ENCODE peak calls at places on chromosome 20, in four cellular contexts. J, N, Z and X are unnamed samples.

GRCh38 chr20:41064377-41064776 is 35.8 kb downstream of the TOP1 start:
- DNase-seq in N (no peak), Z (peak; percentile 67), J (no peak), X (no peak)

GRCh38 chr20:45140836-45141235 is 16.6 kb upstream of the WFDC12 start:
- DNase-seq in Z (no peak), N (no peak), J (no peak), X (no peak)

GRCh38 chr20:60371456-60371855 is 413.2 kb downstream of the CDH26 start:
- DNase-seq in Z (no peak), J (no peak), N (no peak), X (no peak)

GRCh38 chr20:51569815-51570741 is 27.6 kb upstream of the NFATC2 start:
- DNase-seq in J (no peak), N (peak; percentile 29), Z (no peak), X (no peak)

GRCh38 chr20:62524486-62524885 is 48.7 kb upstream of the GATA5 start:
- DNase-seq in J (no peak), N (no peak), Z (no peak), X (no peak)

GRCh38 chr20:42366626-42367025 is 748.4 kb upstream of the CHD6 start:
- DNase-seq in Z (peak; percentile 4), N (no peak), J (no peak), X (no peak)

GRCh38 chr20:47360489-47361267 is 4.2 kb upstream of the ZMYND8 start:
- DNase-seq in Z (peak; percentile 64), J (peak; percentile 88), N (peak; percentile 98), X (peak; percentile 74)

GRCh38 chr20:63895886-63896135 is 885 bp downstream of the DNAJC5 start:
- DNase-seq in N (peak; percentile 11), Z (no peak), J (peak; percentile 50), X (no peak)

GRCh38 chr20:20562507-20562906 is 149.9 kb downstream of the RALGAPA2 start:
- DNase-seq in N (no peak), J (no peak), Z (peak; percentile 6), X (no peak)

GRCh38 chr20:46207031-46207549 is 89.0 kb downstream of the CD40 start:
- DNase-seq in J (no peak), Z (no peak), N (no peak), X (no peak)

GRCh38 chr20:13856356-13856755 is 71.5 kb downstream of the NDUFAF5 start:
- DNase-seq in Z (no peak), N (no peak), J (peak; percentile 74), X (no peak)

GRCh38 chr20:38387953-38388352 is 41.7 kb downstream of the LBP start:
- DNase-seq in N (no peak), J (no peak), Z (no peak), X (no peak)

GRCh38 chr20:24503352-24503931 is 34.0 kb downstream of the SYNDIG1 start:
- DNase-seq in J (no peak), N (peak; percentile 63), Z (no peak), X (no peak)

GRCh38 chr20:20224806-20225205 is 143.1 kb upstream of the INSM1 start:
- DNase-seq in J (no peak), N (no peak), Z (no peak), X (no peak)

GRCh38 chr20:5845686-5846651 is 95.8 kb downstream of the SHLD1 start:
- DNase-seq in J (no peak), Z (peak; percentile 72), N (peak; percentile 34), X (no peak)

DNA sequence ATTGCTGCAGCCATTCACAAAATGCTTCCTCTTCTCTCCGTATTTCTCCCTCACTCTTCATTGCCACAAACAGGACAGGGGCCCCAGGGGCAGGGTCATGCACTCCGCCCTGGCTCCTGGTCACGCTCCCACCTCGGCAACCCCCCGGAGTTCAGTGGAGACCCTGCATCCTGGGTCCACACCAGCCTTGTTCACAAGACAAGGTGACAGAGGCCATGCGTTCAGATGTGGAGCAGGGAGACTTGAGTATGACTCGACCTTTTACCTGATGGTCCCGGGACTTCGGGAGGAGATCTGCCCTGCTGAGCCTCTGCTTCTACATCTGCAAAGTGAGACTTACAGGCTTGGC is 49.4 kb downstream of the ANKRD60 start:
- DNase-seq in Z (no peak), J (no peak), N (no peak), X (no peak)
- H3K4me3 ChIP-seq in Z (no peak overlapping the region), J (no peak overlapping the region), N (no peak overlapping the region), X (no peak overlapping the region)

GRCh38 chr20:34211591-34211990 is 29.6 kb upstream of the ASIP start:
- DNase-seq in Z (no peak), N (no peak), J (no peak), X (no peak)

GRCh38 chr20:34220581-34220980 is 20.6 kb upstream of the ASIP start:
- DNase-seq in J (peak; percentile 41), N (peak; percentile 79), Z (no peak), X (peak; percentile 27)

GRCh38 chr20:34215711-34216381 is 25.4 kb upstream of the ASIP start:
- DNase-seq in Z (peak; percentile 41), J (peak; percentile 61), N (peak; percentile 76), X (no peak)

GRCh38 chr20:34213213-34213612 is 28.0 kb upstream of the ASIP start:
- DNase-seq in Z (peak; percentile 16), N (no peak), J (no peak), X (no peak)

GRCh38 chr20:34216382-34216742 is 24.9 kb upstream of the ASIP start:
- DNase-seq in N (no peak), Z (no peak), J (no peak), X (no peak)
- H3K4me3 ChIP-seq in N (peak overlapping the region; percentile 36), Z (no peak overlapping the region), J (peak overlapping the region; percentile 34), X (peak overlapping the region; percentile 46)

DNA sequence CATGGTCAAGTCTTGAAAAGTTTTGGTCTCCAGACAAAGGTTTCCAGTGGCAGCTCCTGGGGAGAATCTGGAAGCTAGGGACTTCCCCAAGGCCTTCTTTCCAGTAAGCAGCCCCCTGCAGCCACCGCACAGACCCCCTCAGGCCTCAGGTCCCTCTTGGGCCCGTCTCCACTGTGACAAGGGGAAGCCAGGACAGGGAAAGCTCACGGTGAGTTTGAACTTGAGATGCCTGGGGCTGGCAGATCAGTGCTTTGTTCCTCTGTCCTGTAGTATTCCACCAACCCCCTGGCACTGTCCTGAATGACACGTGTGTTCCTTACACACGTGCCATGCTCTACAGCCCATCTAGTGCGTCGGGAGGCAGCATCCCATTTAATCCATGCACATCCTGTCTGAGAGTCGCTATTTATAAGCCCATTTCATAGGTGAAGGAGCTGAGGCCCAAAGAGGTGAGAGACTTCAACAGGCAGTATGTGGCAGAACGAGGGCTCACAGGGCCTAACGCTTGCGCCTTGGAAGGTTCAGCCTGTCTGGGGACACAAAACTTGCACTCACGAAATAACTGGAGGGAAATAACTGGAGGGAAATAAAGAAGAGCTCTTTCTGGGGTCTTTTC is 122.9 kb downstream of the BANF2 start:
- DNase-seq in J (no peak), Z (no peak), N (no peak), X (no peak)
- H3K4me3 ChIP-seq in J (no peak overlapping the region), Z (no peak overlapping the region), N (no peak overlapping the region), X (no peak overlapping the region)

DNA sequence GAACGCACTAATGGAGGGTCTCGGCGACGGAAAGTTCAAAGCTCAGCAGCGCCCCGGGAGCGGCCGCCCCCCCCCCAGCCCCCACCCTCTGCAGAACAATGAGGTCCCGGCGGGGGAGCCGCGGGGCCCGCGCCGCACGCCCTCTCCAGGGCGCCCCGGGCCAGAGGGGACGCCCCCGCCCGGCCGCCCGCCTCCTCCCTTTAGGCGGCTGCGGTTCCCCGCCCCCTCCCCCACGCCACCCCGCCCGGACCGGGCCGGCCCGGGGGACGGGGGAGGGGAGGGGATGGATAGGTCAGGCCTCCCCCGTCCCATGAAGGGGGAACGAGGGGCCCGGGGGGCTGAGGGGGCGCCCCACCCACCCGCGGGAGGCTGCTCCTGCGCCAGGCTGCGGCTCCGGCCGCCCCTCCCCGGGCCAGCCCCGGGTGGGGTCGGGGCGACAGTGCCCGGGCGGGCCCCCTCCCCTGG is 1.5 kb downstream of the NOL4L start:
- DNase-seq in Z (no peak), N (no peak), J (no peak), X (no peak)
- H3K4me3 ChIP-seq in Z (peak overlapping the region; percentile 62), N (no peak overlapping the region), J (no peak overlapping the region), X (peak overlapping the region; percentile 57)

GRCh38 chr20:49982072-49982345 is 771 bp upstream of the SNAI1 start:
- DNase-seq in J (no peak), N (no peak), Z (no peak), X (no peak)
- H3K4me3 ChIP-seq in J (no peak overlapping the region), N (no peak overlapping the region), Z (peak overlapping the region; percentile 33), X (peak overlapping the region; percentile 98)

GRCh38 chr20:53176133-53176532 is 204.0 kb downstream of the TSHZ2 start:
- DNase-seq in Z (no peak), J (no peak), N (no peak), X (no peak)

GRCh38 chr20:53174454-53174853 is 202.3 kb downstream of the TSHZ2 start:
- DNase-seq in J (no peak), N (no peak), Z (no peak), X (no peak)

GRCh38 chr20:53179749-53180148 is 207.6 kb downstream of the TSHZ2 start:
- DNase-seq in N (no peak), Z (no peak), J (no peak), X (no peak)

GRCh38 chr20:53175135-53175780 is 203.1 kb downstream of the TSHZ2 start:
- DNase-seq in Z (no peak), J (no peak), N (no peak), X (no peak)

DNA sequence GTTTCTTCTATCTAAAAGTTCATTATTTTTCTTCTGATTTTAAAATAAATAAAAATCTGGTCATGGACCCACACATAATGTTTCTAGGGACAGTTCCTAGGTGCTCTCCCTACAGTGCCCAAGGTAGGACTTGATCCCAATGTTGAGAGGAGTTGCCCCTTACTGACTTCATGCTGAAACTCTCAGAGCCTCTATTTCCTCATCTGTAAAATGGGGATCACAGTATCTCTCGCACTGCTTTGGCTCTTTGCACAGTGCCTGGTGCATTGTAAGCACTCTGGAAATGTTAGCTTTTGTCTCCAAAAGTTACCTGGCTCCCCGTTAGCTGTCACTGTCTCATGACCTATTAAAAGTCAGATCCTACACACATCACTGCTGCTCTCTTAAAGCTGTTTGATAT is 205.5 kb downstream of the TSHZ2 start:
- DNase-seq in J (no peak), N (no peak), Z (no peak), X (no peak)
- H3K4me3 ChIP-seq in J (no peak overlapping the region), N (no peak overlapping the region), Z (no peak overlapping the region), X (no peak overlapping the region)

GRCh38 chr20:43681991-43682410 is 15.1 kb downstream of the MYBL2 start:
- DNase-seq in J (no peak), Z (peak; percentile 97), N (no peak), X (no peak)

GRCh38 chr20:43670423-43670822 is 3.5 kb downstream of the MYBL2 start:
- DNase-seq in J (no peak), Z (no peak), N (no peak), X (no peak)

GRCh38 chr20:43681468-43681942 is 14.6 kb downstream of the MYBL2 start:
- DNase-seq in N (no peak), Z (peak; percentile 78), J (no peak), X (no peak)

GRCh38 chr20:43676368-43676767 is 9.5 kb downstream of the MYBL2 start:
- DNase-seq in N (no peak), Z (no peak), J (no peak), X (no peak)
- H3K4me3 ChIP-seq in N (no peak overlapping the region), Z (no peak overlapping the region), J (no peak overlapping the region), X (no peak overlapping the region)

GRCh38 chr20:43686820-43687219 is 19.9 kb downstream of the MYBL2 start:
- DNase-seq in N (no peak), Z (no peak), J (no peak), X (no peak)

GRCh38 chr20:43682446-43682845 is 15.5 kb downstream of the MYBL2 start:
- DNase-seq in J (no peak), N (no peak), Z (peak; percentile 71), X (no peak)

GRCh38 chr20:43680976-43681375 is 14.1 kb downstream of the MYBL2 start:
- DNase-seq in N (no peak), J (no peak), Z (peak; percentile 60), X (no peak)
- H3K4me3 ChIP-seq in N (no peak overlapping the region), J (no peak overlapping the region), Z (peak overlapping the region; percentile 47), X (no peak overlapping the region)